ENCODE peak calls at places on chromosomes 12 and 14, in six cellular contexts. One of them, this sample, is unnamed.

GRCh38 chr14:44846232-44846824 is 115.4 kb downstream of the KLHL28 start:
- DNase-seq in HepG2: peak; percentile 27
- DNase-seq in K562: peak; percentile 21
- DNase-seq in HCT116: peak; percentile 28
- DNase-seq in GM12878: peak; percentile 27
- DNase-seq in H1: no peak
- DNase-seq in this sample: peak; percentile 11

GRCh38 chr14:64807588-64807987 is 72.1 kb downstream of the SPTB start:
- DNase-seq in HepG2: no peak
- DNase-seq in K562: no peak
- DNase-seq in HCT116: no peak
- DNase-seq in GM12878: no peak
- DNase-seq in H1: no peak
- DNase-seq in this sample: no peak

GRCh38 chr12:65532744-65533143 is 254.3 kb downstream of the MSRB3 start:
- DNase-seq in HepG2: peak; percentile 13
- DNase-seq in K562: no peak
- DNase-seq in HCT116: no peak
- DNase-seq in GM12878: no peak
- DNase-seq in H1: no peak
- DNase-seq in this sample: no peak

GRCh38 chr12:2445968-2446367 is 348.8 kb upstream of the FKBP4 start:
- DNase-seq in HepG2: no peak
- DNase-seq in K562: no peak
- DNase-seq in HCT116: no peak
- DNase-seq in GM12878: no peak
- DNase-seq in H1: no peak
- DNase-seq in this sample: no peak

GRCh38 chr14:60327447-60328331 is 78.7 kb downstream of the PPM1A start:
- DNase-seq in HepG2: no peak
- DNase-seq in K562: no peak
- DNase-seq in HCT116: no peak
- DNase-seq in GM12878: peak; percentile 47
- DNase-seq in H1: no peak
- DNase-seq in this sample: no peak

GRCh38 chr14:102913341-102914211 is 8.9 kb upstream of the AMN start:
- DNase-seq in HepG2: no peak
- DNase-seq in K562: no peak
- DNase-seq in HCT116: no peak
- DNase-seq in GM12878: no peak
- DNase-seq in H1: no peak
- DNase-seq in this sample: no peak

GRCh38 chr14:32473476-32473875 is 144.4 kb downstream of the AKAP6 start:
- DNase-seq in HepG2: peak; percentile 69
- DNase-seq in K562: no peak
- DNase-seq in HCT116: no peak
- DNase-seq in GM12878: no peak
- DNase-seq in H1: no peak
- DNase-seq in this sample: no peak

GRCh38 chr12:573226-573625 is 90.0 kb downstream of the NINJ2 start:
- DNase-seq in HepG2: no peak
- DNase-seq in K562: no peak
- DNase-seq in HCT116: no peak
- DNase-seq in GM12878: no peak
- DNase-seq in H1: no peak
- DNase-seq in this sample: no peak

GRCh38 chr14:100536721-100537700 is 50.2 kb downstream of the BEGAIN start:
- DNase-seq in HepG2: no peak
- DNase-seq in K562: no peak
- DNase-seq in HCT116: no peak
- DNase-seq in GM12878: no peak
- DNase-seq in H1: no peak
- DNase-seq in this sample: no peak

GRCh38 chr14:77498984-77499527 is 440 bp upstream of the ISM2 start:
- DNase-seq in HepG2: peak; percentile 35
- DNase-seq in K562: no peak
- DNase-seq in HCT116: no peak
- DNase-seq in GM12878: no peak
- DNase-seq in H1: no peak
- DNase-seq in this sample: no peak

GRCh38 chr12:46562625-46563228 is 190.2 kb upstream of the SLC38A2 start:
- DNase-seq in HepG2: peak; percentile 62
- DNase-seq in K562: no peak
- DNase-seq in HCT116: no peak
- DNase-seq in GM12878: no peak
- DNase-seq in H1: no peak
- DNase-seq in this sample: no peak

GRCh38 chr14:92645841-92646478 is 102.5 kb downstream of the LGMN start:
- DNase-seq in HepG2: no peak
- DNase-seq in K562: no peak
- DNase-seq in HCT116: no peak
- DNase-seq in GM12878: no peak
- DNase-seq in H1: no peak
- DNase-seq in this sample: no peak

GRCh38 chr14:104223101-104223809 is 84.9 kb downstream of the KIF26A start:
- DNase-seq in HepG2: no peak
- DNase-seq in K562: peak; percentile 55
- DNase-seq in HCT116: no peak
- DNase-seq in GM12878: no peak
- DNase-seq in H1: no peak
- DNase-seq in this sample: no peak

GRCh38 chr12:31370645-31371620 is 45.0 kb upstream of the SINHCAF start:
- DNase-seq in HepG2: peak; percentile 77
- DNase-seq in K562: peak; percentile 20
- DNase-seq in HCT116: no peak
- DNase-seq in GM12878: no peak
- DNase-seq in H1: peak; percentile 77
- DNase-seq in this sample: peak; percentile 100

GRCh38 chr14:77923131-77923933 is 123.4 kb downstream of the ADCK1 start:
- DNase-seq in HepG2: no peak
- DNase-seq in K562: peak; percentile 83
- DNase-seq in HCT116: no peak
- DNase-seq in GM12878: no peak
- DNase-seq in H1: no peak
- DNase-seq in this sample: no peak

GRCh38 chr12:108722992-108723766 is 8.1 kb downstream of the CORO1C start:
- DNase-seq in HepG2: no peak
- DNase-seq in K562: no peak
- DNase-seq in HCT116: no peak
- DNase-seq in GM12878: no peak
- DNase-seq in H1: no peak
- DNase-seq in this sample: no peak

GRCh38 chr14:28083456-28083855 is 683.1 kb upstream of the FOXG1 start:
- DNase-seq in HepG2: no peak
- DNase-seq in K562: no peak
- DNase-seq in HCT116: no peak
- DNase-seq in GM12878: no peak
- DNase-seq in H1: no peak
- DNase-seq in this sample: no peak

GRCh38 chr14:69483765-69484443 is 624 bp upstream of the PLEKHD1 start:
- DNase-seq in HepG2: no peak
- DNase-seq in K562: no peak
- DNase-seq in HCT116: no peak
- DNase-seq in GM12878: no peak
- DNase-seq in H1: no peak
- DNase-seq in this sample: no peak

GRCh38 chr14:104422301-104423223 is 157.0 kb upstream of the C14orf180 start:
- DNase-seq in HepG2: no peak
- DNase-seq in K562: no peak
- DNase-seq in HCT116: no peak
- DNase-seq in GM12878: no peak
- DNase-seq in H1: no peak
- DNase-seq in this sample: no peak

GRCh38 chr14:47509957-47510356 is 165.4 kb downstream of the MDGA2 start:
- DNase-seq in HepG2: no peak
- DNase-seq in K562: no peak
- DNase-seq in HCT116: no peak
- DNase-seq in GM12878: no peak
- DNase-seq in H1: no peak
- DNase-seq in this sample: no peak

GRCh38 chr12:1749019-1749418 is 58.1 kb downstream of the ADIPOR2 start:
- DNase-seq in HepG2: peak; percentile 21
- DNase-seq in K562: no peak
- DNase-seq in HCT116: no peak
- DNase-seq in GM12878: no peak
- DNase-seq in H1: no peak
- DNase-seq in this sample: no peak

GRCh38 chr12:106871477-106871876 is 84.2 kb upstream of the TMEM263 start:
- DNase-seq in HepG2: no peak
- DNase-seq in K562: no peak
- DNase-seq in HCT116: no peak
- DNase-seq in GM12878: no peak
- DNase-seq in H1: no peak
- DNase-seq in this sample: no peak

GRCh38 chr12:54028324-54029201 is at the start of gene HOXC6:
- DNase-seq in HepG2: no peak
- DNase-seq in K562: peak; percentile 80
- DNase-seq in HCT116: no peak
- DNase-seq in GM12878: no peak
- DNase-seq in H1: no peak
- DNase-seq in this sample: no peak

GRCh38 chr12:27462851-27463250 is 16.3 kb downstream of the SMCO2 start:
- DNase-seq in HepG2: no peak
- DNase-seq in K562: no peak
- DNase-seq in HCT116: no peak
- DNase-seq in GM12878: no peak
- DNase-seq in H1: no peak
- DNase-seq in this sample: no peak

GRCh38 chr14:81437226-81437625 is 37.1 kb upstream of the STON2 start:
- DNase-seq in HepG2: no peak
- DNase-seq in K562: no peak
- DNase-seq in HCT116: no peak
- DNase-seq in GM12878: no peak
- DNase-seq in H1: no peak
- DNase-seq in this sample: no peak

GRCh38 chr12:100767950-100768349 is 26.6 kb upstream of the ANO4 start:
- DNase-seq in HepG2: no peak
- DNase-seq in K562: no peak
- DNase-seq in HCT116: no peak
- DNase-seq in GM12878: no peak
- DNase-seq in H1: no peak
- DNase-seq in this sample: no peak

DNA sequence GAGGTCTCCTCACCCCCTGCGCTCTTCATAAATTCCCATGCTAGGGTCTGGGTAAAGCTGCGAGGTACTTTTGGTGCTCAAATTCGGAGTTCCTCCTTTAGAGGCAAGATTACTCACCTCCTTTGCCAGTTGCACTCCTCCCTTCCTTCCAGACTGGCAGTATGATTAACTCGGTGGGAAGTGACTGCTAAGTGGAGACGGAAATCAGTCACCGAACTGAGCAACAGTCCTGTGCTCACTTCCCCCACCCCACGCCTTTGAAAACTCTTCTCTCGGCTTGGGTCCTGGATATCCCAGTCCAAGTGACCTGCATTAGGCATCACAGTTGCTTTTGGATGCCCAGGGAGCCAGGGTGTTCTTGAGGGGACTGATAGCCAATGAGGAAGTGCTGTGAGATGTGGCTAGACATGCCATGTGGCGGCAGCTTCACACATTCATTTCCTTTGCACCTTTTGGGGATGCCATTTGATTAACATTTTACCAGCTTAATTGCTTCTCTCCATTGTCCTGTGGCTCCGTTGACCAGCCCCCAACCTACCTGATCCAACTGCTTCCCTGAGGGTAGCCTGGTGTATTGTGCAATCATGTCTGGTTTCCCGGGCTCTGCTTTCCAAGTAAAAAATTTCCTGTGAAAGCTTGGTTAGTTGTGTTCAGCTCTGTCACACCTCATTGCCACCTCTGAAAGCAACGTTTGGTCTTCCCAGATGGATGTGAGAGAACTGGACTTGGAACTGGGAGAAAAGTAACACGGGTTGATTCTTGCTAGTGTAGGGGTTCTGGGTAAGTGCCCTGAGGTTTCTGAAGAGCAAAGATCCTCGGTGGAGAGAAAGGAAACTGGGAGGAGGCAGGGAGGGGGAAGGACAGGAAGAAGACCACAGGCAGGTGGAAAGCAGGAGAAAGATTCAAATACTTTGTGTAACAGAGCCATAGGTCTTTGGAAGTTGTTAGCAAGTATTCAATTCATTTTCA is 968 bp downstream of the PNP start:
- DNase-seq in HepG2: peak; percentile 47
- DNase-seq in K562: peak; percentile 36
- DNase-seq in HCT116: peak; percentile 45
- DNase-seq in GM12878: no peak
- DNase-seq in H1: no peak
- DNase-seq in this sample: no peak
- TF ChIP-seq ZNF274 in HepG2: no peak
- TF ChIP-seq ZNF274 in K562: no peak
- TF ChIP-seq ZNF274 in HCT116: no peak
- TF ChIP-seq ZNF274 in GM12878: no peak
- TF ChIP-seq ZNF274 in H1: no peak
- TF ChIP-seq ZNF274 in this sample: no peak

GRCh38 chr14:33949051-33950037 is 1.5 kb downstream of the EGLN3 start:
- DNase-seq in HepG2: no peak
- DNase-seq in K562: peak; percentile 22
- DNase-seq in HCT116: no peak
- DNase-seq in GM12878: no peak
- DNase-seq in H1: no peak
- DNase-seq in this sample: no peak
- H3K4me3 ChIP-seq in HepG2: peak overlapping the region; percentile 78
- H3K4me3 ChIP-seq in K562: peak overlapping the region; percentile 60
- H3K4me3 ChIP-seq in HCT116: no peak overlapping the region
- H3K4me3 ChIP-seq in GM12878: peak overlapping the region; percentile 69
- H3K4me3 ChIP-seq in H1: peak overlapping the region; percentile 72
- H3K4me3 ChIP-seq in this sample: peak overlapping the region; percentile 80

GRCh38 chr12:117038919-117039318 is 60.3 kb downstream of the TESC start:
- DNase-seq in HepG2: no peak
- DNase-seq in K562: no peak
- DNase-seq in HCT116: no peak
- DNase-seq in GM12878: no peak
- DNase-seq in H1: no peak
- DNase-seq in this sample: no peak
- TF ChIP-seq ZNF274 in HepG2: no peak
- TF ChIP-seq ZNF274 in K562: no peak
- TF ChIP-seq ZNF274 in HCT116: no peak
- TF ChIP-seq ZNF274 in GM12878: no peak
- TF ChIP-seq ZNF274 in H1: no peak
- TF ChIP-seq ZNF274 in this sample: no peak

GRCh38 chr12:16587110-16587453 is 18.9 kb downstream of the LMO3 start:
- DNase-seq in HepG2: no peak
- DNase-seq in K562: no peak
- DNase-seq in HCT116: no peak
- DNase-seq in GM12878: no peak
- DNase-seq in H1: no peak
- DNase-seq in this sample: no peak

GRCh38 chr12:16590645-16591044 is 15.3 kb downstream of the LMO3 start:
- DNase-seq in HepG2: no peak
- DNase-seq in K562: no peak
- DNase-seq in HCT116: no peak
- DNase-seq in GM12878: no peak
- DNase-seq in H1: no peak
- DNase-seq in this sample: no peak

GRCh38 chr12:16587514-16587913 is 18.4 kb downstream of the LMO3 start:
- DNase-seq in HepG2: no peak
- DNase-seq in K562: no peak
- DNase-seq in HCT116: no peak
- DNase-seq in GM12878: no peak
- DNase-seq in H1: no peak
- DNase-seq in this sample: no peak

GRCh38 chr12:16586350-16587109 is 19.4 kb downstream of the LMO3 start:
- DNase-seq in HepG2: no peak
- DNase-seq in K562: no peak
- DNase-seq in HCT116: no peak
- DNase-seq in GM12878: no peak
- DNase-seq in H1: no peak
- DNase-seq in this sample: no peak

GRCh38 chr12:16588812-16589211 is 17.1 kb downstream of the LMO3 start:
- DNase-seq in HepG2: no peak
- DNase-seq in K562: no peak
- DNase-seq in HCT116: no peak
- DNase-seq in GM12878: no peak
- DNase-seq in H1: no peak
- DNase-seq in this sample: no peak
- H3K4me3 ChIP-seq in HepG2: no peak overlapping the region
- H3K4me3 ChIP-seq in K562: no peak overlapping the region
- H3K4me3 ChIP-seq in HCT116: no peak overlapping the region
- H3K4me3 ChIP-seq in GM12878: no peak overlapping the region
- H3K4me3 ChIP-seq in H1: no peak overlapping the region
- H3K4me3 ChIP-seq in this sample: no peak overlapping the region

This sample was measured in NT2/D1.